ENCODE peak calls at places on chromosomes 5 and 9, in four cellular contexts. J is CD8-positive, alpha-beta memory T cell; Y is astrocyte of the spinal cord; Q is activated CD4-positive, alpha-beta T cell treated with anti-CD3 and anti-CD28 coated beads for 1 hour. A is an unnamed sample.

GRCh38 chr5:126414874-126415502 is 8.2 kb upstream of the GRAMD2B start:
- DNase-seq in J (no peak), Y (peak), Q (no peak), A (no peak)

GRCh38 chr5:118692811-118693342 is 295.5 kb downstream of the DTWD2 start:
- DNase-seq in J (no peak), Y (no peak), Q (no peak), A (no peak)

GRCh38 chr5:163504091-163504931 is 1.1 kb upstream of the MAT2B start:
- DNase-seq in J (peak), Y (peak), Q (no peak), A (peak)

GRCh38 chr5:19795218-19795617 is 192.8 kb downstream of the CDH18 start:
- DNase-seq in J (no peak), Y (peak), Q (no peak), A (no peak)

GRCh38 chr5:160545832-160546231 is 124.2 kb downstream of the PTTG1 start:
- DNase-seq in J (no peak), Y (no peak), Q (no peak), A (no peak)

GRCh38 chr5:20678814-20679298 is 690.9 kb upstream of the CDH18 start:
- DNase-seq in J (no peak), Y (peak), Q (no peak), A (no peak)

GRCh38 chr5:3845249-3845648 is 249.6 kb downstream of the IRX1 start:
- DNase-seq in J (no peak), Y (no peak), Q (no peak), A (no peak)

GRCh38 chr5:146947181-146947941 is 68.8 kb upstream of the PPP2R2B start:
- DNase-seq in J (peak), Y (no peak), Q (no peak), A (no peak)

GRCh38 chr5:179820483-179821297 is at the start of gene SQSTM1:
- DNase-seq in J (peak), Y (peak), Q (peak), A (peak)

GRCh38 chr5:140182803-140183367 is 7.9 kb downstream of the CYSTM1 start:
- DNase-seq in J (no peak), Y (peak), Q (no peak), A (no peak)

GRCh38 chr9:130606887-130607582 is 27.7 kb downstream of the FUBP3 start:
- DNase-seq in J (no peak), Y (no peak), Q (no peak), A (no peak)